ENCODE peak calls at places on chromosomes 2 and 18, in eight cellular contexts. L is B cell; Y is endodermal cell; Z is effector memory CD8-positive, alpha-beta T cell; B is esophagus squamous epithelium; M is HTR-8/SVneo; V is activated CD4-positive, CD25-positive, alpha-beta regulatory T cell treated with anti-CD3 and anti-CD28 coated beads, Interleukin-2, amount 50 U/mL, for 72 hours; H is HepG2. Q is an unnamed sample.

GRCh38 chr2:127076924-127077323 is 30.0 kb downstream of the BIN1 start:
- DNase-seq in L (no peak), Y (no peak), Z (no peak), B (no peak), M (no peak), V (no peak), H (no peak), Q (no peak)

GRCh38 chr2:118763797-118764196 is 83.7 kb downstream of the EN1 start:
- DNase-seq in L (no peak), Y (peak; percentile 82), Z (no peak), B (no peak), M (no peak), V (no peak), H (peak; percentile 8), Q (no peak)

GRCh38 chr18:59569321-59569720 is 127.9 kb downstream of the CCBE1 start:
- DNase-seq in L (no peak), Y (no peak), Z (no peak), B (no peak), M (no peak), V (no peak), H (no peak), Q (no peak)

GRCh38 chr2:69932596-69932922 is 17.6 kb downstream of the MXD1 start:
- DNase-seq in L (no peak), Y (no peak), Z (no peak), B (no peak), M (no peak), V (no peak), H (no peak), Q (no peak)

GRCh38 chr2:200471324-200471848 is 38.5 kb downstream of the KCTD18 start:
- DNase-seq in L (no peak), Y (no peak), Z (peak; percentile 35), B (no peak), M (peak; percentile 51), V (no peak), H (peak; percentile 32), Q (no peak)

GRCh38 chr2:216066255-216066654 is 15.4 kb downstream of the PECR start:
- DNase-seq in L (no peak), Y (no peak), Z (no peak), B (no peak), M (no peak), V (no peak), H (no peak), Q (peak; percentile 92)

GRCh38 chr2:238638100-238638981 is 209.5 kb upstream of the TWIST2 start:
- DNase-seq in L (no peak), Y (no peak), Z (no peak), B (no peak), M (no peak), V (no peak), H (no peak), Q (no peak)

GRCh38 chr18:68623342-68623741 is 91.6 kb downstream of the TMX3 start:
- DNase-seq in L (no peak), Y (peak; percentile 83), Z (no peak), B (no peak), M (peak; percentile 24), V (no peak), H (peak; percentile 47), Q (peak; percentile 69)

GRCh38 chr2:205274801-205275200 is 407.5 kb upstream of the NRP2 start:
- DNase-seq in L (no peak), Y (no peak), Z (no peak), B (no peak), M (no peak), V (no peak), H (no peak), Q (no peak)

GRCh38 chr18:5464241-5464640 is 79.6 kb downstream of the EPB41L3 start:
- DNase-seq in L (no peak), Y (no peak), Z (no peak), B (no peak), M (no peak), V (no peak), H (no peak), Q (no peak)

GRCh38 chr18:67862069-67862468 is 345.5 kb upstream of the DSEL start:
- DNase-seq in L (no peak), Y (no peak), Z (no peak), B (no peak), M (no peak), V (no peak), H (no peak), Q (no peak)

GRCh38 chr18:42274488-42275137 is 319.6 kb downstream of the PIK3C3 start:
- DNase-seq in L (no peak), Y (peak; percentile 62), Z (no peak), B (no peak), M (no peak), V (no peak), H (peak; percentile 62), Q (no peak)

GRCh38 chr18:3871687-3872086 is 421.7 kb downstream of the TGIF1 start:
- DNase-seq in L (no peak), Y (no peak), Z (no peak), B (no peak), M (no peak), V (no peak), H (no peak), Q (no peak)

GRCh38 chr2:130154773-130155765 is 10.2 kb upstream of the CCDC74B start:
- DNase-seq in L (no peak), Y (no peak), Z (no peak), B (no peak), M (no peak), V (no peak), H (no peak), Q (no peak)